ENCODE peak calls at places on chromosomes 2 and 18, in nine cellular contexts. F is neural crest cell; H is NCI-H1092 treated with DMSO at 0.1 percent for 48 hours; I is aorta; P is colonic mucosa; N is right cardiac atrium; W is foreskin melanocyte; T is substantia nigra; O is CD4-positive, alpha-beta T cell. Z is an unnamed sample.

GRCh38 chr18:22559414-22560282 is 141.9 kb upstream of the CTAGE1 start:
- DNase-seq in I (peak; percentile 86), W (peak; percentile 36), N (peak; percentile 85), F (peak; percentile 47), P (peak; percentile 54), T (no peak), O (no peak), H (no peak), Z (peak; percentile 12)

GRCh38 chr18:51614033-51614432 is 416.6 kb upstream of the MEX3C start:
- DNase-seq in P (no peak), W (no peak), O (no peak), H (no peak), N (no peak), I (no peak), F (no peak), T (no peak), Z (no peak)

GRCh38 chr2:128786800-128787478 is 468.3 kb upstream of the HS6ST1 start:
- DNase-seq in T (no peak), I (no peak), H (peak; percentile 2), N (no peak), P (peak; percentile 11), F (no peak), O (no peak), W (no peak), Z (no peak)

GRCh38 chr2:70087703-70088507 is 628 bp downstream of the PCBP1 start:
- DNase-seq in I (peak; percentile 77), W (no peak), H (peak; percentile 48), F (no peak), O (no peak), P (peak; percentile 79), T (peak; percentile 39), N (peak; percentile 49), Z (no peak)

GRCh38 chr2:33236457-33236856 is 240.0 kb upstream of the RASGRP3 start:
- DNase-seq in F (no peak), N (no peak), P (no peak), I (no peak), O (no peak), T (no peak), W (peak; percentile 34), H (no peak), Z (no peak)

GRCh38 chr2:191303349-191304005 is 58.3 kb downstream of the MYO1B start:
- DNase-seq in I (no peak), H (peak; percentile 55), P (no peak), F (no peak), T (no peak), O (no peak), N (no peak), W (no peak), Z (no peak)

GRCh38 chr18:67483237-67483636 is 33.3 kb downstream of the DSEL start:
- DNase-seq in I (peak; percentile 33), H (no peak), P (no peak), O (no peak), F (no peak), T (peak; percentile 27), W (no peak), N (no peak), Z (no peak)

GRCh38 chr18:46621111-46621766 is 35.8 kb downstream of the LOXHD1 start:
- DNase-seq in W (no peak), P (no peak), T (no peak), N (no peak), F (no peak), H (no peak), I (no peak), O (no peak), Z (no peak)

GRCh38 chr2:207437136-207437856 is 92.5 kb upstream of the CREB1 start:
- DNase-seq in T (no peak), I (no peak), W (peak; percentile 97), F (no peak), N (no peak), P (no peak), O (no peak), H (peak; percentile 49), Z (no peak)

GRCh38 chr2:46849741-46850474 is 65.7 kb downstream of the MCFD2 start:
- DNase-seq in N (peak; percentile 85), T (no peak), W (no peak), P (peak; percentile 59), O (no peak), H (peak; percentile 16), I (peak; percentile 75), F (no peak), Z (no peak)

GRCh38 chr2:233061007-233061590 is 957 bp downstream of the INPP5D start:
- DNase-seq in W (no peak), O (no peak), F (no peak), P (no peak), H (no peak), T (no peak), I (no peak), N (no peak), Z (no peak)

GRCh38 chr2:33598472-33599174 is 476 bp downstream of the FAM98A start:
- DNase-seq in F (peak; percentile 12), N (peak; percentile 38), P (peak; percentile 41), I (peak; percentile 64), H (peak; percentile 30), W (peak; percentile 28), O (peak; percentile 17), T (peak; percentile 7), Z (peak; percentile 65)

GRCh38 chr2:196967126-196967525 is 40.6 kb upstream of the PGAP1 start:
- DNase-seq in W (no peak), H (no peak), T (no peak), F (no peak), O (no peak), P (peak; percentile 35), N (peak; percentile 21), I (no peak), Z (peak; percentile 71)

GRCh38 chr2:60516383-60516811 is 37.1 kb downstream of the BCL11A start:
- DNase-seq in H (no peak), N (no peak), I (no peak), O (no peak), T (no peak), F (no peak), W (peak; percentile 48), P (no peak), Z (no peak)